ENCODE peak calls at places on chromosome 22, in five cellular contexts. One of them, this sample, is unnamed.

GRCh38 chr22:22914726-22915669 is 27.4 kb downstream of the IGLL5 start:
- DNase-seq in activated CD4-positive, alpha-beta T cell treated with anti-CD3 and anti-CD28 coated beads, Interleukin-2, amount 50 U/mL, for 48 hours: no peak
- DNase-seq in stimulated activated CD4-positive, alpha-beta T cell treated with anti-CD3 and anti-CD28 coated beads, Interleukin-1b, Interleukin-23, amount 100 ng/mL, for 4 hours: no peak
- DNase-seq in T47D: no peak
- DNase-seq in aorta: peak
- DNase-seq in this sample: no peak

GRCh38 chr22:41780714-41781507 is 19.6 kb upstream of the CCDC134 start:
- DNase-seq in activated CD4-positive, alpha-beta T cell treated with anti-CD3 and anti-CD28 coated beads, Interleukin-2, amount 50 U/mL, for 48 hours: peak
- DNase-seq in aorta: peak
- DNase-seq in T47D: no peak
- DNase-seq in stimulated activated CD4-positive, alpha-beta T cell treated with anti-CD3 and anti-CD28 coated beads, Interleukin-1b, Interleukin-23, amount 100 ng/mL, for 4 hours: peak
- DNase-seq in this sample: no peak

GRCh38 chr22:39773976-39774539 is 119.5 kb downstream of the ENTHD1 start:
- DNase-seq in T47D: peak
- DNase-seq in activated CD4-positive, alpha-beta T cell treated with anti-CD3 and anti-CD28 coated beads, Interleukin-2, amount 50 U/mL, for 48 hours: peak
- DNase-seq in stimulated activated CD4-positive, alpha-beta T cell treated with anti-CD3 and anti-CD28 coated beads, Interleukin-1b, Interleukin-23, amount 100 ng/mL, for 4 hours: no peak
- DNase-seq in aorta: no peak
- DNase-seq in this sample: no peak

GRCh38 chr22:39388261-39389011 is 11.1 kb upstream of the TAB1 start:
- DNase-seq in aorta: peak
- DNase-seq in T47D: no peak
- DNase-seq in activated CD4-positive, alpha-beta T cell treated with anti-CD3 and anti-CD28 coated beads, Interleukin-2, amount 50 U/mL, for 48 hours: peak
- DNase-seq in stimulated activated CD4-positive, alpha-beta T cell treated with anti-CD3 and anti-CD28 coated beads, Interleukin-1b, Interleukin-23, amount 100 ng/mL, for 4 hours: peak
- DNase-seq in this sample: peak

GRCh38 chr22:23514317-23515038 is 65.6 kb downstream of the IGLL1 start:
- DNase-seq in aorta: no peak
- DNase-seq in stimulated activated CD4-positive, alpha-beta T cell treated with anti-CD3 and anti-CD28 coated beads, Interleukin-1b, Interleukin-23, amount 100 ng/mL, for 4 hours: no peak
- DNase-seq in T47D: no peak
- DNase-seq in activated CD4-positive, alpha-beta T cell treated with anti-CD3 and anti-CD28 coated beads, Interleukin-2, amount 50 U/mL, for 48 hours: no peak
- DNase-seq in this sample: no peak

GRCh38 chr22:46984751-46985506 is 222.5 kb downstream of the TBC1D22A start:
- DNase-seq in aorta: no peak
- DNase-seq in stimulated activated CD4-positive, alpha-beta T cell treated with anti-CD3 and anti-CD28 coated beads, Interleukin-1b, Interleukin-23, amount 100 ng/mL, for 4 hours: no peak
- DNase-seq in activated CD4-positive, alpha-beta T cell treated with anti-CD3 and anti-CD28 coated beads, Interleukin-2, amount 50 U/mL, for 48 hours: no peak
- DNase-seq in T47D: no peak
- DNase-seq in this sample: no peak

GRCh38 chr22:47837703-47838102 is 1075.3 kb downstream of the TBC1D22A start:
- DNase-seq in T47D: no peak
- DNase-seq in activated CD4-positive, alpha-beta T cell treated with anti-CD3 and anti-CD28 coated beads, Interleukin-2, amount 50 U/mL, for 48 hours: peak
- DNase-seq in stimulated activated CD4-positive, alpha-beta T cell treated with anti-CD3 and anti-CD28 coated beads, Interleukin-1b, Interleukin-23, amount 100 ng/mL, for 4 hours: no peak
- DNase-seq in aorta: no peak
- DNase-seq in this sample: no peak

GRCh38 chr22:24319451-24319850 is 48.8 kb downstream of the SPECC1L start:
- DNase-seq in stimulated activated CD4-positive, alpha-beta T cell treated with anti-CD3 and anti-CD28 coated beads, Interleukin-1b, Interleukin-23, amount 100 ng/mL, for 4 hours: no peak
- DNase-seq in activated CD4-positive, alpha-beta T cell treated with anti-CD3 and anti-CD28 coated beads, Interleukin-2, amount 50 U/mL, for 48 hours: no peak
- DNase-seq in T47D: no peak
- DNase-seq in aorta: no peak
- DNase-seq in this sample: no peak

GRCh38 chr22:32005453-32005852 is 37.6 kb upstream of the SLC5A1 start:
- DNase-seq in T47D: no peak
- DNase-seq in aorta: no peak
- DNase-seq in activated CD4-positive, alpha-beta T cell treated with anti-CD3 and anti-CD28 coated beads, Interleukin-2, amount 50 U/mL, for 48 hours: no peak
- DNase-seq in stimulated activated CD4-positive, alpha-beta T cell treated with anti-CD3 and anti-CD28 coated beads, Interleukin-1b, Interleukin-23, amount 100 ng/mL, for 4 hours: no peak
- DNase-seq in this sample: no peak

GRCh38 chr22:17797721-17798559 is 23.7 kb upstream of the BID start:
- DNase-seq in activated CD4-positive, alpha-beta T cell treated with anti-CD3 and anti-CD28 coated beads, Interleukin-2, amount 50 U/mL, for 48 hours: no peak
- DNase-seq in T47D: no peak
- DNase-seq in aorta: no peak
- DNase-seq in stimulated activated CD4-positive, alpha-beta T cell treated with anti-CD3 and anti-CD28 coated beads, Interleukin-1b, Interleukin-23, amount 100 ng/mL, for 4 hours: no peak
- DNase-seq in this sample: no peak

GRCh38 chr22:27617214-27617881 is 184.2 kb downstream of the MN1 start:
- DNase-seq in activated CD4-positive, alpha-beta T cell treated with anti-CD3 and anti-CD28 coated beads, Interleukin-2, amount 50 U/mL, for 48 hours: no peak
- DNase-seq in stimulated activated CD4-positive, alpha-beta T cell treated with anti-CD3 and anti-CD28 coated beads, Interleukin-1b, Interleukin-23, amount 100 ng/mL, for 4 hours: no peak
- DNase-seq in T47D: no peak
- DNase-seq in aorta: no peak
- DNase-seq in this sample: no peak

GRCh38 chr22:48138427-48138826 is 1376.0 kb downstream of the TBC1D22A start:
- DNase-seq in stimulated activated CD4-positive, alpha-beta T cell treated with anti-CD3 and anti-CD28 coated beads, Interleukin-1b, Interleukin-23, amount 100 ng/mL, for 4 hours: no peak
- DNase-seq in T47D: no peak
- DNase-seq in activated CD4-positive, alpha-beta T cell treated with anti-CD3 and anti-CD28 coated beads, Interleukin-2, amount 50 U/mL, for 48 hours: no peak
- DNase-seq in aorta: no peak
- DNase-seq in this sample: no peak

GRCh38 chr22:36303874-36304273 is 50.9 kb downstream of the APOL1 start:
- DNase-seq in stimulated activated CD4-positive, alpha-beta T cell treated with anti-CD3 and anti-CD28 coated beads, Interleukin-1b, Interleukin-23, amount 100 ng/mL, for 4 hours: no peak
- DNase-seq in T47D: no peak
- DNase-seq in activated CD4-positive, alpha-beta T cell treated with anti-CD3 and anti-CD28 coated beads, Interleukin-2, amount 50 U/mL, for 48 hours: no peak
- DNase-seq in aorta: no peak
- DNase-seq in this sample: no peak

GRCh38 chr22:33188316-33188715 is 130.1 kb upstream of the SYN3 start:
- DNase-seq in T47D: no peak
- DNase-seq in activated CD4-positive, alpha-beta T cell treated with anti-CD3 and anti-CD28 coated beads, Interleukin-2, amount 50 U/mL, for 48 hours: no peak
- DNase-seq in aorta: no peak
- DNase-seq in stimulated activated CD4-positive, alpha-beta T cell treated with anti-CD3 and anti-CD28 coated beads, Interleukin-1b, Interleukin-23, amount 100 ng/mL, for 4 hours: no peak
- DNase-seq in this sample: no peak

GRCh38 chr22:25051073-25051472 is 98.6 kb downstream of the KIAA1671 start:
- DNase-seq in stimulated activated CD4-positive, alpha-beta T cell treated with anti-CD3 and anti-CD28 coated beads, Interleukin-1b, Interleukin-23, amount 100 ng/mL, for 4 hours: no peak
- DNase-seq in activated CD4-positive, alpha-beta T cell treated with anti-CD3 and anti-CD28 coated beads, Interleukin-2, amount 50 U/mL, for 48 hours: no peak
- DNase-seq in aorta: no peak
- DNase-seq in T47D: no peak
- DNase-seq in this sample: no peak

GRCh38 chr22:36351921-36352774 is 35.6 kb downstream of the MYH9 start:
- DNase-seq in activated CD4-positive, alpha-beta T cell treated with anti-CD3 and anti-CD28 coated beads, Interleukin-2, amount 50 U/mL, for 48 hours: no peak
- DNase-seq in stimulated activated CD4-positive, alpha-beta T cell treated with anti-CD3 and anti-CD28 coated beads, Interleukin-1b, Interleukin-23, amount 100 ng/mL, for 4 hours: no peak
- DNase-seq in aorta: no peak
- DNase-seq in T47D: no peak
- DNase-seq in this sample: no peak

GRCh38 chr22:47133263-47133662 is 370.8 kb downstream of the TBC1D22A start:
- DNase-seq in T47D: no peak
- DNase-seq in activated CD4-positive, alpha-beta T cell treated with anti-CD3 and anti-CD28 coated beads, Interleukin-2, amount 50 U/mL, for 48 hours: no peak
- DNase-seq in stimulated activated CD4-positive, alpha-beta T cell treated with anti-CD3 and anti-CD28 coated beads, Interleukin-1b, Interleukin-23, amount 100 ng/mL, for 4 hours: no peak
- DNase-seq in aorta: no peak
- DNase-seq in this sample: no peak

GRCh38 chr22:45124176-45124857 is 39.4 kb upstream of the NUP50 start:
- DNase-seq in T47D: no peak
- DNase-seq in activated CD4-positive, alpha-beta T cell treated with anti-CD3 and anti-CD28 coated beads, Interleukin-2, amount 50 U/mL, for 48 hours: no peak
- DNase-seq in aorta: no peak
- DNase-seq in stimulated activated CD4-positive, alpha-beta T cell treated with anti-CD3 and anti-CD28 coated beads, Interleukin-1b, Interleukin-23, amount 100 ng/mL, for 4 hours: no peak
- DNase-seq in this sample: no peak

GRCh38 chr22:40653361-40653760 is 16.8 kb upstream of the MRTFA start:
- DNase-seq in T47D: no peak
- DNase-seq in stimulated activated CD4-positive, alpha-beta T cell treated with anti-CD3 and anti-CD28 coated beads, Interleukin-1b, Interleukin-23, amount 100 ng/mL, for 4 hours: no peak
- DNase-seq in activated CD4-positive, alpha-beta T cell treated with anti-CD3 and anti-CD28 coated beads, Interleukin-2, amount 50 U/mL, for 48 hours: no peak
- DNase-seq in aorta: no peak
- DNase-seq in this sample: no peak

This sample was measured in 8988T.